ENCODE peak calls at places on chromosomes 7 and 10, in ten cellular contexts. D is HFFc6, P is GM20000, U is mammary epithelial cell, C is endothelial cell, E is A549, I is heart left ventricle, K is psoas muscle, A is foreskin fibroblast, W is GM06990. Z is an unnamed sample.

GRCh38 chr10:12130237-12130872 is 878 bp downstream of the SEC61A2 start:
- DNase-seq in I (no peak), U (peak; percentile 54), A (peak; percentile 85), C (peak; percentile 36), D (peak; percentile 69), W (peak; percentile 31), E (peak; percentile 81), K (no peak), P (peak; percentile 73), Z (peak; percentile 18)

GRCh38 chr10:99924856-99925255 is 84.9 kb downstream of the DNMBP start:
- DNase-seq in U (no peak), A (no peak), K (no peak), W (no peak), I (no peak), E (no peak), D (no peak), C (no peak), P (no peak), Z (no peak)

GRCh38 chr7:151616443-151617213 is 96.9 kb upstream of the RHEB start:
- DNase-seq in E (no peak), K (no peak), I (no peak), P (no peak), U (no peak), W (no peak), D (no peak), A (no peak), C (no peak), Z (no peak)

GRCh38 chr7:41732279-41733062 is 29.6 kb upstream of the INHBA start:
- DNase-seq in U (no peak), W (no peak), C (no peak), A (peak; percentile 47), D (no peak), K (no peak), E (no peak), P (no peak), I (no peak), Z (no peak)

GRCh38 chr7:117502338-117502737 is 22.5 kb downstream of the CFTR start:
- DNase-seq in E (no peak), I (no peak), P (no peak), W (no peak), K (no peak), C (no peak), D (no peak), U (no peak), A (no peak), Z (no peak)

GRCh38 chr10:70038926-70039325 is 13.7 kb upstream of the MACROH2A2 start:
- DNase-seq in I (no peak), K (no peak), E (no peak), P (no peak), U (no peak), A (no peak), C (no peak), W (no peak), D (no peak), Z (no peak)

GRCh38 chr7:94393251-94393758 is 1.4 kb upstream of the COL1A2 start:
- DNase-seq in I (peak; percentile 33), U (no peak), W (no peak), D (no peak), P (no peak), E (no peak), A (peak; percentile 74), C (no peak), K (no peak), Z (peak; percentile 35)

GRCh38 chr10:46096426-46096825 is 50.4 kb upstream of the MSMB start:
- DNase-seq in D (peak; percentile 75), C (no peak), E (no peak), K (no peak), P (no peak), A (peak; percentile 18), U (no peak), W (no peak), I (no peak), Z (no peak)

GRCh38 chr7:72099784-72100183 is 312.4 kb downstream of the CALN1 start:
- DNase-seq in D (no peak), E (no peak), P (no peak), A (no peak), I (no peak), U (no peak), K (no peak), C (no peak), W (no peak), Z (no peak)

GRCh38 chr10:110361800-110362456 is 57.2 kb upstream of the SMNDC1 start:
- DNase-seq in E (no peak), D (no peak), P (no peak), A (no peak), W (no peak), C (no peak), I (no peak), K (no peak), U (no peak), Z (no peak)

GRCh38 chr10:126569513-126570447 is 100.7 kb downstream of the C10orf90 start:
- DNase-seq in K (no peak), P (no peak), D (peak; percentile 76), A (peak; percentile 80), C (no peak), W (no peak), E (peak; percentile 5), I (no peak), U (peak; percentile 34), Z (peak; percentile 42)

GRCh38 chr10:76869931-76870330 is 767.7 kb downstream of the KCNMA1 start:
- DNase-seq in A (peak; percentile 61), U (no peak), K (no peak), P (no peak), I (no peak), W (no peak), D (no peak), E (no peak), C (no peak), Z (no peak)

GRCh38 chr10:119634219-119634544 is 17.0 kb upstream of the BAG3 start:
- DNase-seq in C (no peak), I (no peak), P (no peak), E (peak; percentile 27), K (peak; percentile 36), U (no peak), A (peak; percentile 51), W (no peak), D (no peak), Z (no peak)

GRCh38 chr10:13690281-13690825 is 103.6 kb downstream of the PRPF18 start:
- DNase-seq in W (peak; percentile 31), A (no peak), U (peak; percentile 95), P (no peak), I (no peak), D (no peak), K (no peak), C (no peak), E (no peak), Z (no peak)

GRCh38 chr7:33876600-33877274 is 28.6 kb upstream of the BMPER start:
- DNase-seq in K (no peak), I (no peak), A (peak; percentile 39), E (no peak), W (no peak), P (no peak), D (no peak), C (no peak), U (no peak), Z (no peak)

DNA sequence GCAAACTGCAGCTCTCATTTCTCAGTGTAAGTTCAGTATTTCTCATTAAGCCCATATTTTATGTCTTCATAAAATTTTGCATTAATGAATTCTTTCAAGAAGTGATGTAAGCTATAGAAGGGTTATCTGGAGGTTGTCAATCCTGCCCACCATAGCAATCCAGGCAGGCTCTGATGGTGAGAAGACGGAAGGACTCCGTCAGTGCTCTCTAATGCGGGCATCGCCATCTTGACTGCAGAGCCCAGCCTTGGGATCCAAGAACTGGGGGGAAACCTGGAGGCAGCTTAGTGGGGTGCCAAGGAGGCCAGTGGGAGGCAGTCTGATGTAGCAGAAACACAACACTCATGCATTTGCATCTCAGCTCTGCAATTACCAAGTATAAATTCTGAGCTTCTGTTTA is 707.4 kb upstream of the NRP1 start:
- DNase-seq in I (no peak), W (no peak), U (no peak), A (no peak), E (no peak), P (no peak), K (no peak), C (no peak), D (no peak), Z (no peak)
- TF ChIP-seq CTCF in I (no peak), W (no peak), U (no peak), A (no peak), E (no peak), P (no peak), K (no peak), C (no peak), D (no peak), Z (no peak)

GRCh38 chr7:12623885-12624498 is 53.5 kb downstream of the SCIN start:
- DNase-seq in P (peak; percentile 6), I (no peak), D (peak; percentile 32), E (peak; percentile 35), W (no peak), A (peak; percentile 48), C (no peak), U (peak; percentile 17), K (no peak), Z (no peak)
- TF ChIP-seq CTCF in P (peak; percentile 39), I (peak; percentile 69), D (peak; percentile 95), E (peak; percentile 90), W (peak; percentile 76), A (peak; percentile 44), C (peak; percentile 94), U (peak; percentile 82), K (peak; percentile 59), Z (peak; percentile 85)

GRCh38 chr10:50805981-50806622 is 66.4 kb downstream of the ASAH2B start:
- DNase-seq in W (no peak), I (no peak), A (no peak), C (no peak), E (no peak), U (no peak), D (no peak), K (no peak), P (no peak), Z (no peak)
- TF ChIP-seq CTCF in W (no peak), I (no peak), A (no peak), C (no peak), E (no peak), U (no peak), D (no peak), K (no peak), P (no peak), Z (no peak)

GRCh38 chr10:117074621-117075020 is 63.4 kb downstream of the VAX1 start:
- DNase-seq in E (peak; percentile 32), K (no peak), I (no peak), C (no peak), P (no peak), W (no peak), D (no peak), A (no peak), U (peak; percentile 16), Z (no peak)

GRCh38 chr10:117075064-117075463 is 63.0 kb downstream of the VAX1 start:
- DNase-seq in A (peak; percentile 0), K (no peak), E (peak; percentile 27), P (no peak), U (peak; percentile 52), I (no peak), D (no peak), W (no peak), C (no peak), Z (no peak)

DNA sequence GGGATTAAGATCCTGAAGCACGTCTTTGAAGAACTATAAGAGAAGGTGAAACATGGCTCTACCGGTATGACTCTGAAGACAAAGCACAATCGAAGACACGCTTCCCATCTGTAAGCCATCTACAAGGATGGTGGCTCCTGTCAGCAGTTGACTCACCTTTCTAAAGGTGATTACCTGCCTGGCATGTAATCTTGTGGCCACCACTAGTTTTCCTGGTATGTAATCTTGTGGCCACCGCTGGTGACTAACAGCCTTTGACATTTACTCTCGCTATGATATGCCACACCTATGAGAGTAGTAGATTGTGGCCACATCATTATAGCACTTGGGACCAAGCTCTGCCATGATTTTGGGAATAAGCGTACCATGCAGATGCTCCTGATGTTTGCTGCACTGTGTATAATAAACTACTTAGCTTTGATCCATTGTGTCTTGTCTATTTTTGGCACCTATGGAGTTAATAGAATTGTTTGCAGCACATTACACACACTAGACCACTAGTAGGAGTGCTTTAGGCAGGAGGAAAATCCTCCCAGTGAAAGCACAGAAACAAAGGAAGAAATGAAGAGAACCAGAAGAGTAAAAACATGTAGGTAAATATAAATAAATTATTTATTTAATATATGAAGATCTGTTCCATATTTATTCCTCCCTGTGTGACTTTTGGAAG is 59.8 kb downstream of the VAX1 start:
- DNase-seq in P (no peak), W (no peak), I (no peak), E (no peak), A (no peak), K (no peak), C (no peak), U (peak; percentile 63), D (no peak), Z (no peak)
- TF ChIP-seq CTCF in P (no peak), W (no peak), I (no peak), E (no peak), A (no peak), K (no peak), C (no peak), U (no peak), D (no peak), Z (no peak)

Z was measured in AG09319.